ENCODE peak calls at places on chromosomes 16 and 17, in nine cellular contexts. I is neural progenitor cell, R is natural killer cell, E is AG09319, Z is heart left ventricle, X is vagina, U is H9, C is testis, K is cardiac fibroblast. M is an unnamed sample.

GRCh38 chr16:85498607-85499006 is 114.5 kb upstream of the GSE1 start:
- DNase-seq in I (no peak), R (peak), E (no peak), Z (peak), X (no peak), U (no peak), C (no peak), K (no peak), M (no peak)

GRCh38 chr17:27631409-27631755 is 394 bp downstream of the LGALS9 start:
- DNase-seq in I (no peak), R (no peak), E (no peak), Z (no peak), X (no peak), U (no peak), C (no peak), K (no peak), M (no peak)

GRCh38 chr16:48383877-48384304 is 1.3 kb downstream of the SIAH1 start:
- DNase-seq in I (no peak), R (no peak), E (no peak), Z (no peak), X (no peak), U (no peak), C (peak), K (no peak), M (peak)

GRCh38 chr16:57253410-57253927 is 8.4 kb downstream of the ARL2BP start:
- DNase-seq in I (no peak), R (no peak), E (no peak), Z (no peak), X (no peak), U (no peak), C (no peak), K (peak), M (peak)

GRCh38 chr17:6843241-6843890 is 11.8 kb upstream of the TEKT1 start:
- DNase-seq in I (peak), R (no peak), E (peak), Z (no peak), X (no peak), U (no peak), C (no peak), K (peak), M (peak)

GRCh38 chr17:44155488-44155887 is 13.8 kb downstream of the HROB start:
- DNase-seq in I (no peak), R (no peak), E (no peak), Z (no peak), X (no peak), U (no peak), C (no peak), K (no peak), M (no peak)

GRCh38 chr17:7348478-7349242 is 3.3 kb upstream of the KCTD11 start:
- DNase-seq in I (no peak), R (no peak), E (no peak), Z (peak), X (no peak), U (no peak), C (no peak), K (peak), M (no peak)

GRCh38 chr17:17235212-17236174 is 1.5 kb downstream of the FLCN start:
- DNase-seq in I (no peak), R (no peak), E (no peak), Z (no peak), X (no peak), U (no peak), C (peak), K (peak), M (no peak)

GRCh38 chr17:47729486-47729885 is 3.5 kb upstream of the TBX21 start:
- DNase-seq in I (no peak), R (no peak), E (no peak), Z (no peak), X (no peak), U (peak), C (no peak), K (no peak), M (no peak)

GRCh38 chr17:35242158-35242804 is 591 bp upstream of the SLFN5 start:
- DNase-seq in I (peak), R (peak), E (no peak), Z (peak), X (no peak), U (peak), C (peak), K (peak), M (peak)

GRCh38 chr17:60923000-60923399 is 245.3 kb downstream of the BCAS3 start:
- DNase-seq in I (no peak), R (no peak), E (no peak), Z (no peak), X (no peak), U (no peak), C (no peak), K (no peak), M (no peak)

GRCh38 chr17:65060855-65061254 is 4.3 kb upstream of the GNA13 start:
- DNase-seq in I (no peak), R (no peak), E (no peak), Z (no peak), X (no peak), U (no peak), C (no peak), K (no peak), M (no peak)

GRCh38 chr16:5108505-5109158 is 11.0 kb upstream of the EEF2KMT start:
- DNase-seq in I (no peak), R (no peak), E (no peak), Z (peak), X (no peak), U (no peak), C (no peak), K (no peak), M (no peak)

GRCh38 chr17:2259769-2260536 is 43.6 kb downstream of the SMG6 start:
- DNase-seq in I (no peak), R (peak), E (no peak), Z (no peak), X (no peak), U (no peak), C (no peak), K (peak), M (no peak)
- TF ChIP-seq CTCF in I (no peak), R (no peak), E (no peak), Z (no peak), X (no peak), U (no peak), C (no peak), K (no peak), M (no peak)

GRCh38 chr16:72657164-72657563 is 390.8 kb downstream of the ZFHX3 start:
- DNase-seq in I (no peak), R (no peak), E (no peak), Z (no peak), X (no peak), U (no peak), C (no peak), K (no peak), M (no peak)

GRCh38 chr16:72654535-72654934 is 393.4 kb downstream of the ZFHX3 start:
- DNase-seq in I (no peak), R (no peak), E (no peak), Z (no peak), X (no peak), U (no peak), C (no peak), K (no peak), M (no peak)

GRCh38 chr16:72658888-72659717 is 388.8 kb downstream of the ZFHX3 start:
- DNase-seq in I (no peak), R (no peak), E (no peak), Z (no peak), X (no peak), U (no peak), C (no peak), K (peak), M (no peak)

DNA sequence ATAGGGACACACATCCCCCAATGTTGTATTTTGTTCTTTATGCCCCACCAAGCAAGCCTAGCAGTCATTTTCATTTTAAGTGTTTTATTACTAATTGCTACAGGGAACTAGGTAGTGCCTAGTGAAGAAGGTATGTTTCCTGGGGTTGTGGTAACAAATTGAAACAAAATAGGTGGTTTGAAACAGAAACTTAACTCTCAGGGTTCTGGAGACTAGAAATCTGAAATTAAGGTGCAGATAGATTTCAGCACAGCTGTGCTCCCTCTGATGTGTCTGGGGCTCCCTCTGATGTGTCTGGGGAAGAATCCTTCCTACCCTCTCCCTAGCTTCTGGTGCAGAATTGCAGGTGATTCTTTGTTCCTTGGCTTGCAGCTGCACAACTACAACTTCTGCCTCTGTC is 390.1 kb downstream of the ZFHX3 start:
- DNase-seq in I (no peak), R (no peak), E (no peak), Z (no peak), X (no peak), U (no peak), C (no peak), K (no peak), M (no peak)
- TF ChIP-seq CTCF in I (no peak), R (no peak), E (no peak), Z (no peak), X (no peak), U (no peak), C (no peak), K (no peak), M (no peak)

DNA sequence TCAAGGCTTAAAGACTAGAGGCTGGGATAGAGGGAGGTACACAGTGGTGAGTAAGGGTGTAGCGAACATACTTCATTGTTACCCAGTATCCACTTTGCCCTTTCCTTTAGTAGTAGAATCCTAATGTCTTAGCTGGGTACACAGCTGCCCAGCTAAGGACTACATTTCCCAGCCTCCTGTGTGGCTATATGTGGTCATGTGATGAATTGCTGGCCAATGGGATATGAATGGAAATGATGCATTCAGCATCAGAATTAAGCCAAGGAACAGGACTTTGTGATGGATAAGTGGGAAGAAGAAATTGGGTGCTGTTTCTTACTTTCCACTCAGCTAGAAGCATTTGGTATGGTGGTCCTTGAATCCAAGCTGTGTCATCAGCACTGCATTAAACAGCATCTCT is 55.9 kb downstream of the FOXL1 start:
- DNase-seq in I (peak), R (no peak), E (no peak), Z (no peak), X (no peak), U (no peak), C (no peak), K (peak), M (peak)
- TF ChIP-seq CTCF in I (no peak), R (no peak), E (no peak), Z (no peak), X (no peak), U (no peak), C (no peak), K (no peak), M (no peak)

GRCh38 chr17:78745407-78746088 is 36.5 kb downstream of the CYTH1 start:
- DNase-seq in I (peak), R (no peak), E (no peak), Z (no peak), X (no peak), U (no peak), C (no peak), K (peak), M (peak)
- TF ChIP-seq CTCF in I (peak), R (peak), E (peak), Z (peak), X (peak), U (peak), C (peak), K (peak), M (peak)

GRCh38 chr16:87929986-87930385 is 6.3 kb downstream of the CA5A start:
- DNase-seq in I (no peak), R (no peak), E (no peak), Z (no peak), X (no peak), U (no peak), C (no peak), K (no peak), M (no peak)

GRCh38 chr16:87927195-87927562 is 9.2 kb downstream of the CA5A start:
- DNase-seq in I (no peak), R (no peak), E (no peak), Z (no peak), X (no peak), U (no peak), C (no peak), K (no peak), M (no peak)

GRCh38 chr16:87933140-87933495 is 3.2 kb downstream of the CA5A start:
- DNase-seq in I (no peak), R (no peak), E (no peak), Z (no peak), X (no peak), U (no peak), C (no peak), K (no peak), M (no peak)

GRCh38 chr16:87931504-87931903 is 4.8 kb downstream of the CA5A start:
- DNase-seq in I (no peak), R (no peak), E (no peak), Z (no peak), X (no peak), U (no peak), C (peak), K (peak), M (no peak)

GRCh38 chr16:87930456-87930855 is 5.9 kb downstream of the CA5A start:
- DNase-seq in I (no peak), R (no peak), E (no peak), Z (no peak), X (no peak), U (peak), C (no peak), K (no peak), M (no peak)
- TF ChIP-seq CTCF in I (peak), R (no peak), E (peak), Z (no peak), X (no peak), U (peak), C (no peak), K (peak), M (no peak)